ENCODE peak calls at places on chromosome 6, in four cellular contexts. G is frontal cortex; H is activated CD4-positive, alpha-beta T cell treated with anti-CD3 and anti-CD28 coated beads for 4 hours; O is NCI-H345. I is an unnamed sample.

GRCh38 chr6:151060096-151060741 is 179.5 kb upstream of the AKAP12 start:
- DNase-seq in G (no peak), H (no peak), O (no peak), I (no peak)

GRCh38 chr6:148328876-148329567 is 13.6 kb upstream of the SASH1 start:
- DNase-seq in G (no peak), H (no peak), O (no peak), I (no peak)

GRCh38 chr6:170164271-170164900 is 126.5 kb downstream of the DLL1 start:
- DNase-seq in G (no peak), H (no peak), O (no peak), I (no peak)

GRCh38 chr6:21447987-21448386 is 145.6 kb upstream of the SOX4 start:
- DNase-seq in G (no peak), H (no peak), O (no peak), I (no peak)

GRCh38 chr6:146785001-146785585 is 186.3 kb downstream of the ADGB start:
- DNase-seq in G (no peak), H (peak; percentile 10), O (peak; percentile 6), I (no peak)

GRCh38 chr6:6057442-6058053 is 50.8 kb upstream of the NRN1 start:
- DNase-seq in G (peak; percentile 14), H (no peak), O (peak; percentile 22), I (no peak)

GRCh38 chr6:31806470-31807272 is at the start of gene LSM2:
- DNase-seq in G (peak; percentile 96), H (peak; percentile 98), O (peak; percentile 96), I (peak; percentile 96)

GRCh38 chr6:89284081-89284480 is 31.0 kb downstream of the GABRR2 start:
- DNase-seq in G (no peak), H (no peak), O (no peak), I (no peak)

GRCh38 chr6:87126501-87126900 is 28.9 kb upstream of the ZNF292 start:
- DNase-seq in G (no peak), H (no peak), O (no peak), I (no peak)

GRCh38 chr6:43869792-43870659 is 100.0 kb downstream of the VEGFA start:
- DNase-seq in G (no peak), H (no peak), O (no peak), I (no peak)

GRCh38 chr6:160513836-160514235 is 150.2 kb downstream of the LPA start:
- DNase-seq in G (no peak), H (no peak), O (no peak), I (no peak)